ENCODE peak calls at places on chromosomes 3 and 15, in four cellular contexts. One of them, this sample, is unnamed.

GRCh38 chr3:71486831-71487230 is 96.7 kb downstream of the FOXP1 start:
- DNase-seq in heart right ventricle: no peak
- DNase-seq in neural progenitor cell: no peak
- DNase-seq in AG10803: no peak
- DNase-seq in this sample: no peak

GRCh38 chr15:25238126-25238525 is 200.7 kb downstream of the UBE3A start:
- DNase-seq in heart right ventricle: peak; percentile 3
- DNase-seq in neural progenitor cell: no peak
- DNase-seq in AG10803: no peak
- DNase-seq in this sample: no peak

GRCh38 chr15:88463870-88464532 is 3.2 kb downstream of the MRPL46 start:
- DNase-seq in heart right ventricle: no peak
- DNase-seq in neural progenitor cell: no peak
- DNase-seq in AG10803: no peak
- DNase-seq in this sample: no peak

GRCh38 chr3:141810161-141810560 is 47.0 kb downstream of the GRK7 start:
- DNase-seq in heart right ventricle: no peak
- DNase-seq in neural progenitor cell: no peak
- DNase-seq in AG10803: no peak
- DNase-seq in this sample: no peak

GRCh38 chr3:127360647-127361046 is 72.8 kb upstream of the PRR20G start:
- DNase-seq in heart right ventricle: no peak
- DNase-seq in neural progenitor cell: no peak
- DNase-seq in AG10803: no peak
- DNase-seq in this sample: no peak

GRCh38 chr3:184785856-184786255 is 26.1 kb upstream of the VPS8 start:
- DNase-seq in heart right ventricle: no peak
- DNase-seq in neural progenitor cell: no peak
- DNase-seq in AG10803: peak; percentile 65
- DNase-seq in this sample: peak; percentile 63

GRCh38 chr3:155872904-155873646 is 2.6 kb downstream of the GMPS start:
- DNase-seq in heart right ventricle: no peak
- DNase-seq in neural progenitor cell: no peak
- DNase-seq in AG10803: no peak
- DNase-seq in this sample: no peak

GRCh38 chr3:116517308-116517707 is 72.0 kb upstream of the LSAMP start:
- DNase-seq in heart right ventricle: no peak
- DNase-seq in neural progenitor cell: peak; percentile 39
- DNase-seq in AG10803: peak; percentile 1
- DNase-seq in this sample: peak; percentile 11

GRCh38 chr3:72100626-72101187 is 315.8 kb upstream of the PROK2 start:
- DNase-seq in heart right ventricle: peak; percentile 82
- DNase-seq in neural progenitor cell: peak; percentile 81
- DNase-seq in AG10803: peak; percentile 83
- DNase-seq in this sample: peak; percentile 89

GRCh38 chr3:23600178-23600577 is 205.6 kb upstream of the UBE2E1 start:
- DNase-seq in heart right ventricle: no peak
- DNase-seq in neural progenitor cell: no peak
- DNase-seq in AG10803: peak; percentile 86
- DNase-seq in this sample: peak; percentile 80

GRCh38 chr15:80934761-80935221 is 54.8 kb downstream of the MESD start:
- DNase-seq in heart right ventricle: no peak
- DNase-seq in neural progenitor cell: no peak
- DNase-seq in AG10803: peak; percentile 56
- DNase-seq in this sample: peak; percentile 56

GRCh38 chr3:24508423-24508839 is 13.8 kb upstream of the THRB start:
- DNase-seq in heart right ventricle: no peak
- DNase-seq in neural progenitor cell: no peak
- DNase-seq in AG10803: peak; percentile 39
- DNase-seq in this sample: peak; percentile 87

GRCh38 chr3:50365080-50365841 is 5.9 kb upstream of the TMEM115 start:
- DNase-seq in heart right ventricle: peak; percentile 86
- DNase-seq in neural progenitor cell: peak; percentile 88
- DNase-seq in AG10803: peak; percentile 45
- DNase-seq in this sample: peak; percentile 39

GRCh38 chr3:194161181-194162045 is 25.5 kb downstream of the HES1 start:
- DNase-seq in heart right ventricle: no peak
- DNase-seq in neural progenitor cell: no peak
- DNase-seq in AG10803: no peak
- DNase-seq in this sample: no peak

GRCh38 chr3:192636517-192637444 is 90.6 kb downstream of the FGF12 start:
- DNase-seq in heart right ventricle: peak; percentile 22
- DNase-seq in neural progenitor cell: no peak
- DNase-seq in AG10803: no peak
- DNase-seq in this sample: no peak

GRCh38 chr3:50151728-50152127 is 3.4 kb upstream of the SEMA3F start:
- DNase-seq in heart right ventricle: no peak
- DNase-seq in neural progenitor cell: no peak
- DNase-seq in AG10803: no peak
- DNase-seq in this sample: no peak

GRCh38 chr15:20340331-20340811 is 201.2 kb downstream of the GOLGA6L6 start:
- DNase-seq in heart right ventricle: peak; percentile 63
- DNase-seq in neural progenitor cell: no peak
- DNase-seq in AG10803: no peak
- DNase-seq in this sample: no peak

GRCh38 chr3:171874251-171874679 is 31.1 kb downstream of the TMEM212 start:
- DNase-seq in heart right ventricle: no peak
- DNase-seq in neural progenitor cell: no peak
- DNase-seq in AG10803: peak; percentile 98
- DNase-seq in this sample: peak; percentile 91

GRCh38 chr15:43370310-43370974 is 401 bp downstream of the ZSCAN29 start:
- DNase-seq in heart right ventricle: peak; percentile 20
- DNase-seq in neural progenitor cell: peak; percentile 80
- DNase-seq in AG10803: peak; percentile 26
- DNase-seq in this sample: peak; percentile 36

GRCh38 chr3:72008226-72008996 is 223.5 kb upstream of the PROK2 start:
- DNase-seq in heart right ventricle: no peak
- DNase-seq in neural progenitor cell: no peak
- DNase-seq in AG10803: peak; percentile 74
- DNase-seq in this sample: peak; percentile 94

GRCh38 chr15:31279221-31280036 is 47.2 kb upstream of the KLF13 start:
- DNase-seq in heart right ventricle: no peak
- DNase-seq in neural progenitor cell: no peak
- DNase-seq in AG10803: no peak
- DNase-seq in this sample: no peak

GRCh38 chr3:36804295-36805055 is 40.1 kb upstream of the DCLK3 start:
- DNase-seq in heart right ventricle: no peak
- DNase-seq in neural progenitor cell: peak; percentile 50
- DNase-seq in AG10803: no peak
- DNase-seq in this sample: no peak

GRCh38 chr15:29676961-29677402 is 145.3 kb downstream of the TJP1 start:
- DNase-seq in heart right ventricle: no peak
- DNase-seq in neural progenitor cell: peak; percentile 25
- DNase-seq in AG10803: no peak
- DNase-seq in this sample: peak; percentile 62

GRCh38 chr15:80902298-80902801 is 87.3 kb downstream of the MESD start:
- DNase-seq in heart right ventricle: no peak
- DNase-seq in neural progenitor cell: no peak
- DNase-seq in AG10803: no peak
- DNase-seq in this sample: no peak

GRCh38 chr15:22988811-22989210 is 8.6 kb upstream of the CYFIP1 start:
- DNase-seq in heart right ventricle: no peak
- DNase-seq in neural progenitor cell: no peak
- DNase-seq in AG10803: no peak
- DNase-seq in this sample: no peak

GRCh38 chr15:84828433-84828908 is 11.3 kb downstream of the ALPK3 start:
- DNase-seq in heart right ventricle: no peak
- DNase-seq in neural progenitor cell: no peak
- DNase-seq in AG10803: no peak
- DNase-seq in this sample: no peak

GRCh38 chr3:3665961-3666640 is 133.1 kb upstream of the LRRN1 start:
- DNase-seq in heart right ventricle: peak; percentile 60
- DNase-seq in neural progenitor cell: no peak
- DNase-seq in AG10803: no peak
- DNase-seq in this sample: no peak

GRCh38 chr3:54132685-54133084 is 10.3 kb downstream of the CACNA2D3 start:
- DNase-seq in heart right ventricle: no peak
- DNase-seq in neural progenitor cell: no peak
- DNase-seq in AG10803: no peak
- DNase-seq in this sample: no peak

GRCh38 chr3:47227678-47228077 is 54.9 kb downstream of the KIF9 start:
- DNase-seq in heart right ventricle: no peak
- DNase-seq in neural progenitor cell: no peak
- DNase-seq in AG10803: no peak
- DNase-seq in this sample: no peak

GRCh38 chr3:141289228-141289772 is 57.7 kb downstream of the PXYLP1 start:
- DNase-seq in heart right ventricle: no peak
- DNase-seq in neural progenitor cell: no peak
- DNase-seq in AG10803: no peak
- DNase-seq in this sample: no peak

GRCh38 chr15:78301813-78302212 is 2.4 kb upstream of the SKIC8 start:
- DNase-seq in heart right ventricle: no peak
- DNase-seq in neural progenitor cell: no peak
- DNase-seq in AG10803: peak; percentile 52
- DNase-seq in this sample: no peak

GRCh38 chr15:38888701-38889154 is 324.1 kb upstream of the RASGRP1 start:
- DNase-seq in heart right ventricle: no peak
- DNase-seq in neural progenitor cell: peak; percentile 31
- DNase-seq in AG10803: no peak
- DNase-seq in this sample: no peak

GRCh38 chr15:65060641-65061397 is 7.0 kb downstream of the RASL12 start:
- DNase-seq in heart right ventricle: peak; percentile 52
- DNase-seq in neural progenitor cell: no peak
- DNase-seq in AG10803: no peak
- DNase-seq in this sample: no peak

DNA sequence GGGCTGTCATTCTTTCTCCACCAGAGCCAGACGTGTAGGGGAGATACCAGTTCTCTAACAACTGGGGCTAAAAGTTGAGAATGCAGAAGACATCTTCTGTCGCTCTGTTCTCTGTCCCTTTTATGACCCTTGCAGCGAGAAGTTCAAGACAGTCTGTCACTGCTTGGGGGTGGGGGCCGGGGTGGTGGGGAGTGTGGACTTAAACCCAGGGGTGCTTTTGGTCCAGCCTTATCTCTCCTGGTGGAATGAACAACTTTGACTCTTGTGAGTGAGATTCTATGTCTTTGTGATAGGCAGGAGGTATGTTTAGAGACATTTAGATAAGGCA is 767 bp upstream of the APOD start:
- DNase-seq in heart right ventricle: no peak
- DNase-seq in neural progenitor cell: no peak
- DNase-seq in AG10803: no peak
- DNase-seq in this sample: no peak
- H3K4me3 ChIP-seq in heart right ventricle: peak overlapping the region; percentile 47
- H3K4me3 ChIP-seq in neural progenitor cell: no peak overlapping the region
- H3K4me3 ChIP-seq in AG10803: no peak overlapping the region
- H3K4me3 ChIP-seq in this sample: no peak overlapping the region

DNA sequence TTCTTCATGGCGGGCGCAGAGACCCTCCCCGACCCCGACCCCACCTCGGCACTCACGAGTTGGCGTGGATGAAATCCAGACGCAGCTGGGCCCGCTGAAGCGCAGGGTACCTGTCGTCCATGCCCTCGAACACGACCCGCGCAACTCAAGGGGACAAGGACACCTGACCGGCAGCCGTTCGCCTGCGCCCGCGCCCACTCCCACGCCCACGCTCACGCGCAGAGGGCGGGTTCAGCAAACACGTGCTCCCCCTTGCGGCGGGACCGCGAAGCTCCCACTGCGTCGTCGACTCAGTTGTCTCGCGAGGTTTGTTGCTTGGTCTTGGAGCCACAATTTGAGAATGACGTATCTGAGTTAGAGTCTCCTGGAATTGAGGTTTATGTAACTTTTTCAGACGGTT is at the start of gene MORC1:
- DNase-seq in heart right ventricle: no peak
- DNase-seq in neural progenitor cell: no peak
- DNase-seq in AG10803: no peak
- DNase-seq in this sample: no peak
- TF ChIP-seq CTCF in heart right ventricle: no peak
- TF ChIP-seq CTCF in neural progenitor cell: no peak
- TF ChIP-seq CTCF in AG10803: no peak
- TF ChIP-seq CTCF in this sample: no peak

GRCh38 chr3:148062590-148062989 is 635.1 kb upstream of the AGTR1 start:
- DNase-seq in heart right ventricle: no peak
- DNase-seq in neural progenitor cell: no peak
- DNase-seq in AG10803: no peak
- DNase-seq in this sample: no peak

DNA sequence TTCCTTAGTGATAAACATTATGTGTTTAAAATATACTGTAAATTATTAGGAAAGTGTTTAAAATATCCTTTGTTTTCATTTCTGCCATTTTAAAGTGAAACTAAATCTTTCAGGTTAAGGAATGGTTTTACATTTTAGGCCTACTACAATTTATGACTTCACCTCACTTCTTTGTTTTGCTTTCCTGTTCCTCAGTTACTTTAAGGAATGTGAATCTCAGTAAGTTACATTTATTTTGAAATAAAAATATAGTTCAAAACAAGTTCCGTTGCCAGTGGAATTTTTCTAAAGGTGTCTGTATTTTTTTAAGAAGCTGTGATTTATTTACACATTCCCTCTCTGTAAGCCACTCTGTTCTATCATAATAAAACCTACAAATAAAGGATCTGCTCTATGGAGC is 630.9 kb upstream of the AGTR1 start:
- DNase-seq in heart right ventricle: no peak
- DNase-seq in neural progenitor cell: no peak
- DNase-seq in AG10803: no peak
- DNase-seq in this sample: no peak
- H3K4me3 ChIP-seq in heart right ventricle: no peak overlapping the region
- H3K4me3 ChIP-seq in neural progenitor cell: no peak overlapping the region
- H3K4me3 ChIP-seq in AG10803: no peak overlapping the region
- H3K4me3 ChIP-seq in this sample: no peak overlapping the region

DNA sequence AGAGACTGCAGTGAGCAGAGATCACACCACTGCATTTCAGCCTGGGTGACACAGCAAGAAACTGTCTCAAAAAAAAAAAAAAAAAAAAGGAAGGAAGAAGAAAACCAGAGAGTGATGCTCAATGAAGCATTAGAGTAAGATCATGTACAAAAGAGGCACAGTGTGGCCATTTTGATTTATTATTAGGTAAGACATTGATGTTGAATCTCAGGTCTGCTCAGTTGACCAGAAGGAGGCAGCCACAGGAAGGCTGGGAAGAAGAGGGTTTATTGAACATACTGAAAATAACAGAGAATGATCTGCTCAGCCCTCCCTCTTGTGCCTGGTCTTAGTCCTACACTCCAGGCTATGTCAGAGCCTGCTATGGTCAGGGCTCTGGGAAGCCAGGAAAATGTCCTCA is 15.6 kb downstream of the LRRK1 start:
- DNase-seq in heart right ventricle: no peak
- DNase-seq in neural progenitor cell: no peak
- DNase-seq in AG10803: no peak
- DNase-seq in this sample: peak; percentile 17
- TF ChIP-seq CTCF in heart right ventricle: no peak
- TF ChIP-seq CTCF in neural progenitor cell: no peak
- TF ChIP-seq CTCF in AG10803: peak; percentile 15
- TF ChIP-seq CTCF in this sample: peak; percentile 5

DNA sequence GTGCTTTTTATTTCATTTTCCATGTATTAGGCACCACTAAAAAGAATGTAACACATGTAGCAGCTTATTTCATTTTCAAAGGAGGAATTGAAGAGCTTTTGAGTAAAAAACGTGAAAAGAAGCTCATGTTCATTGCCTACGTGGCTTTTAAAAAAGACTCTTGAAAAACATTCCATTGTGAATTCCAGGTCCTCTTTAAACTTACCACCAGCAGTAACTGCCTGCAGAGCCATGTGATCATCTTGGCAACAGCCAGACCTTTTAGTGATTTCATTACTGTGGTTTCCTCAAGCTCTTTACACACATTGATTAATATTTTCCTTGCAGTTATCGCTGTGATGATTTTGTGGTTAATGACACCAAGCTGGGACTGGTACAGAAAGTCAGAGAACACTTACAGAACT is 43.8 kb upstream of the FBXL22 start:
- DNase-seq in heart right ventricle: no peak
- DNase-seq in neural progenitor cell: no peak
- DNase-seq in AG10803: peak; percentile 97
- DNase-seq in this sample: peak; percentile 97
- H3K4me3 ChIP-seq in heart right ventricle: peak overlapping the region; percentile 8
- H3K4me3 ChIP-seq in neural progenitor cell: no peak overlapping the region
- H3K4me3 ChIP-seq in AG10803: peak overlapping the region; percentile 19
- H3K4me3 ChIP-seq in this sample: peak overlapping the region; percentile 16